ENCODE peak calls at places on chromosome 6, in five cellular contexts. One of them, this sample, is unnamed.

GRCh38 chr6:144675231-144675861 is 390.2 kb downstream of the UTRN start:
- DNase-seq in IMR-90: peak
- DNase-seq in uterus: no peak
- DNase-seq in endothelial cell of umbilical vein: peak
- DNase-seq in suprapubic skin: no peak
- DNase-seq in this sample: peak

GRCh38 chr6:53322188-53323029 is 26.3 kb downstream of the ELOVL5 start:
- DNase-seq in IMR-90: peak
- DNase-seq in uterus: no peak
- DNase-seq in endothelial cell of umbilical vein: no peak
- DNase-seq in suprapubic skin: no peak
- DNase-seq in this sample: no peak

GRCh38 chr6:128712898-128713297 is 170.0 kb upstream of the LAMA2 start:
- DNase-seq in IMR-90: no peak
- DNase-seq in uterus: no peak
- DNase-seq in endothelial cell of umbilical vein: no peak
- DNase-seq in suprapubic skin: no peak
- DNase-seq in this sample: no peak

GRCh38 chr6:20711518-20711917 is 177.3 kb downstream of the CDKAL1 start:
- DNase-seq in IMR-90: peak
- DNase-seq in uterus: no peak
- DNase-seq in endothelial cell of umbilical vein: peak
- DNase-seq in suprapubic skin: no peak
- DNase-seq in this sample: no peak

GRCh38 chr6:22146581-22147468 is 150.0 kb downstream of the PRL start:
- DNase-seq in IMR-90: no peak
- DNase-seq in uterus: peak
- DNase-seq in endothelial cell of umbilical vein: peak
- DNase-seq in suprapubic skin: no peak
- DNase-seq in this sample: peak

GRCh38 chr6:81981812-81982211 is 229.3 kb upstream of the TENT5A start:
- DNase-seq in IMR-90: peak
- DNase-seq in uterus: no peak
- DNase-seq in endothelial cell of umbilical vein: peak
- DNase-seq in suprapubic skin: no peak
- DNase-seq in this sample: peak

GRCh38 chr6:89122625-89123024 is 4.8 kb upstream of the SRSF12 start:
- DNase-seq in IMR-90: peak
- DNase-seq in uterus: no peak
- DNase-seq in endothelial cell of umbilical vein: peak
- DNase-seq in suprapubic skin: no peak
- DNase-seq in this sample: peak

GRCh38 chr6:31776961-31777666 is at the start of gene VWA7:
- DNase-seq in IMR-90: peak
- DNase-seq in uterus: peak
- DNase-seq in endothelial cell of umbilical vein: peak
- DNase-seq in suprapubic skin: no peak
- DNase-seq in this sample: peak

GRCh38 chr6:90413867-90414266 is 117.2 kb upstream of the BACH2 start:
- DNase-seq in IMR-90: peak
- DNase-seq in uterus: no peak
- DNase-seq in endothelial cell of umbilical vein: no peak
- DNase-seq in suprapubic skin: no peak
- DNase-seq in this sample: no peak

GRCh38 chr6:168385380-168385779 is 55.6 kb upstream of the SMOC2 start:
- DNase-seq in IMR-90: no peak
- DNase-seq in uterus: no peak
- DNase-seq in endothelial cell of umbilical vein: no peak
- DNase-seq in suprapubic skin: no peak
- DNase-seq in this sample: no peak

GRCh38 chr6:30684386-30685156 is 1.9 kb downstream of the PPP1R18 start:
- DNase-seq in IMR-90: peak
- DNase-seq in uterus: peak
- DNase-seq in endothelial cell of umbilical vein: peak
- DNase-seq in suprapubic skin: no peak
- DNase-seq in this sample: peak

GRCh38 chr6:26411751-26412150 is 9.7 kb downstream of the BTN3A1 start:
- DNase-seq in IMR-90: peak
- DNase-seq in uterus: no peak
- DNase-seq in endothelial cell of umbilical vein: no peak
- DNase-seq in suprapubic skin: no peak
- DNase-seq in this sample: peak

GRCh38 chr6:98834060-98835031 is at the start of gene POU3F2:
- DNase-seq in IMR-90: peak
- DNase-seq in uterus: peak
- DNase-seq in endothelial cell of umbilical vein: peak
- DNase-seq in suprapubic skin: peak
- DNase-seq in this sample: peak

DNA sequence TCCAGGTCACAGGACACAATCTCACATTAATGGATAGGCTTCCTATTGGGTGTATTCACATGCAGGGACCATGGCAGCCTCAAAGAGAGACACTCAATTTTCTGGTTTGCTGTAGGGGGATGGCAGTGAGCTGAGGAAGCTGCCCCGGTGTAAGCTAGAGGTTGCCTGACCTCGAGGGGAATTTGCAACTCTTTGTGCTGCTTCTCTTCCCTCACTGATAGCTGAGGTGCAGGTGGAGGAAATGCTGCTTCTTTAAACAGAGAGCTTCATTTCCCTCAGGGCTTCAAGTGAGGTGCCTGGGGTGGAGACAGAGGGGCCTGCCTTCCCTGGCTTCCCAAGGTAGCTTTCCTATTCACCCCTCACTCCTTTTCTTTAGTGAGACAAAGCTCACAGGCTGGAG is 151.9 kb downstream of the CD83 start:
- DNase-seq in IMR-90: no peak
- DNase-seq in uterus: no peak
- DNase-seq in endothelial cell of umbilical vein: no peak
- DNase-seq in suprapubic skin: no peak
- DNase-seq in this sample: no peak
- H3K4me3 ChIP-seq in IMR-90: no peak
- H3K4me3 ChIP-seq in uterus: no peak
- H3K4me3 ChIP-seq in endothelial cell of umbilical vein: no peak
- H3K4me3 ChIP-seq in suprapubic skin: no peak
- H3K4me3 ChIP-seq in this sample: no peak

GRCh38 chr6:5388319-5388718 is 127.0 kb downstream of the FARS2 start:
- DNase-seq in IMR-90: no peak
- DNase-seq in uterus: no peak
- DNase-seq in endothelial cell of umbilical vein: no peak
- DNase-seq in suprapubic skin: no peak
- DNase-seq in this sample: no peak
- TF ChIP-seq CTCF in IMR-90: no peak
- TF ChIP-seq CTCF in uterus: no peak
- TF ChIP-seq CTCF in endothelial cell of umbilical vein: no peak
- TF ChIP-seq CTCF in suprapubic skin: no peak
- TF ChIP-seq CTCF in this sample: peak

DNA sequence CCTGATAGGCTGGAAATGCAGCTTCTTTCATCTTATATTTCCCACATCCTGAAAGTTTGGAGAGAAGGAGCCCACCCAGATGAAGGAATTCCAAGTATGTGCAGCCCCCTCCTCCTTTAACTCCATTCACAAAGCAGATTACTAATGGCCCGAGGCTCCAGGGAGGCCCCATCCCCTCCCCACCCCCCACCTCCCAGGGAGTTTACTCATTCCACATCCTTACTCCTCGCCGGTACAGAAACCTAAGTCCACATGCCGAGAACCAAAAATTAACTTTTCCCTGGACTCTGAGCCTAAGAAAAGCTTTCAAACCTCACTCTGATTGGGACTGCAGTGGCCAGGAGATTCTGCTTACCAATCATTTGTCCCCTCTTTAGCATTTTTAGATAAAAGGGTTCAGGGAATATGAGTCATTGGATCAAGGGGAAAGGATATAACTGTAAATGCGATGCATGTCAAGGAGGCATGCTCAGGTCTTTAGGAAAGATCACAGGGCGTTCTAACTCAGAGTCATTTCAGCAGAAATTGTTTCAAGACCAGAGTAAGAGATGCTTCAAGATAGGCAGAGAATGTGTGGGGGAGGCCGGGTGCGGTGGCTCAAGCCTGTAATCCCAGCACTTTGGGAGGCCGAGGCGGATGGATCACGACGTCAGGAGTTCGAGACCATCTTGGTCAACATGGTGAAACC is 31.9 kb upstream of the PIM1 start:
- DNase-seq in IMR-90: peak
- DNase-seq in uterus: peak
- DNase-seq in endothelial cell of umbilical vein: no peak
- DNase-seq in suprapubic skin: no peak
- DNase-seq in this sample: no peak
- H3K4me3 ChIP-seq in IMR-90: peak
- H3K4me3 ChIP-seq in uterus: no peak
- H3K4me3 ChIP-seq in endothelial cell of umbilical vein: no peak
- H3K4me3 ChIP-seq in suprapubic skin: no peak
- H3K4me3 ChIP-seq in this sample: peak

GRCh38 chr6:37258716-37259115 is 772 bp upstream of the TMEM217 start:
- DNase-seq in IMR-90: no peak
- DNase-seq in uterus: no peak
- DNase-seq in endothelial cell of umbilical vein: peak
- DNase-seq in suprapubic skin: no peak
- DNase-seq in this sample: no peak

GRCh38 chr6:37257634-37258404 is at the start of the genes TBC1D22B and TMEM217:
- DNase-seq in IMR-90: peak
- DNase-seq in uterus: peak
- DNase-seq in endothelial cell of umbilical vein: peak
- DNase-seq in suprapubic skin: peak
- DNase-seq in this sample: peak

GRCh38 chr6:37257320-37257633 is 295 bp upstream of the TBC1D22B start:
- DNase-seq in IMR-90: no peak
- DNase-seq in uterus: no peak
- DNase-seq in endothelial cell of umbilical vein: no peak
- DNase-seq in suprapubic skin: no peak
- DNase-seq in this sample: no peak

GRCh38 chr6:37259191-37259590 is 1.2 kb upstream of the TMEM217 start:
- DNase-seq in IMR-90: peak
- DNase-seq in uterus: no peak
- DNase-seq in endothelial cell of umbilical vein: peak
- DNase-seq in suprapubic skin: no peak
- DNase-seq in this sample: no peak

DNA sequence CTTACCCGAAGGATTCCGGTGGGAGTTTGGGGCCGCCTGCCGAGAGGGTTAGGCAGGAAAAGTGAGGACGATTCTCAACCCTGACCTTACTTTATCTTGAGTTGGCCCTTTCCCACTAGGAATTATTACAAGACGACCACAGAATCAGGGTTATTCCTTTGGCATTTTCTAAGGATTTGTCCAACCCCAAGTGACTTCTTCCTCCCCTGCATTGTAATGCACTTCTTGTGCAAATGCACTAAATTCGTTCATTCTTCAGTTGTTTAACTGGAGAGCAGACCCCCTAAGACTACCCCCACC is 411 bp upstream of the TMEM217 start:
- DNase-seq in IMR-90: no peak
- DNase-seq in uterus: no peak
- DNase-seq in endothelial cell of umbilical vein: no peak
- DNase-seq in suprapubic skin: no peak
- DNase-seq in this sample: no peak
- TF ChIP-seq CTCF in IMR-90: no peak
- TF ChIP-seq CTCF in uterus: no peak
- TF ChIP-seq CTCF in endothelial cell of umbilical vein: no peak
- TF ChIP-seq CTCF in suprapubic skin: no peak
- TF ChIP-seq CTCF in this sample: no peak

GRCh38 chr6:157983439-157984119 is 1.9 kb downstream of the SYNJ2 start:
- DNase-seq in IMR-90: peak
- DNase-seq in uterus: no peak
- DNase-seq in endothelial cell of umbilical vein: no peak
- DNase-seq in suprapubic skin: no peak
- DNase-seq in this sample: peak
- H3K4me3 ChIP-seq in IMR-90: peak
- H3K4me3 ChIP-seq in uterus: peak
- H3K4me3 ChIP-seq in endothelial cell of umbilical vein: peak
- H3K4me3 ChIP-seq in suprapubic skin: no peak
- H3K4me3 ChIP-seq in this sample: peak